ENCODE peak calls at places on chromosomes 12 and 14, in nine cellular contexts. N is AG04450, H is thoracic aorta, Y is stomach, Q is ovary, S is body of pancreas, D is left lung, R is left ventricle myocardium inferior, M is neuronal stem cell. Z is an unnamed sample. For H3K27me3 and H3K9me3, the result is how much of the 10 kb centered on the place peaks cover.

GRCh38 chr12:99450231-99450630 is 197.3 kb upstream of the GARIN6 start:
- DNase-seq in N (no peak), H (no peak), Y (no peak), Q (no peak), S (no peak), D (no peak), R (no peak), M (no peak), Z (no peak)

GRCh38 chr12:115402443-115403170 is 718.6 kb upstream of the TBX3 start:
- DNase-seq in N (no peak), H (no peak), Y (no peak), Q (no peak), S (no peak), D (no peak), R (no peak), M (no peak), Z (no peak)

GRCh38 chr12:64678248-64678647 is 68.0 kb downstream of the RASSF3 start:
- DNase-seq in N (no peak), H (no peak), Y (no peak), Q (no peak), S (no peak), D (no peak), R (no peak), M (no peak), Z (no peak)

GRCh38 chr14:78701246-78701645 is 531.1 kb downstream of the NRXN3 start:
- DNase-seq in N (no peak), H (no peak), Y (no peak), Q (no peak), S (no peak), D (no peak), R (no peak), M (no peak), Z (no peak)

GRCh38 chr14:44204061-44204815 is 302.8 kb downstream of the FSCB start:
- DNase-seq in N (no peak), H (no peak), Y (no peak), Q (no peak), S (no peak), D (no peak), R (no peak), M (no peak), Z (no peak)

GRCh38 chr12:101115326-101115725 is 94.7 kb downstream of the SLC5A8 start:
- DNase-seq in N (no peak), H (no peak), Y (no peak), Q (no peak), S (no peak), D (no peak), R (no peak), M (no peak), Z (no peak)

GRCh38 chr14:99268776-99269510 is 3.1 kb downstream of the BCL11B start:
- DNase-seq in N (no peak), H (no peak), Y (no peak), Q (no peak), S (no peak), D (no peak), R (no peak), M (no peak), Z (no peak)

GRCh38 chr12:93851245-93851665 is 174.1 kb downstream of the CRADD start:
- DNase-seq in N (no peak), H (no peak), Y (no peak), Q (no peak), S (no peak), D (no peak), R (no peak), M (no peak), Z (no peak)

GRCh38 chr12:108645686-108646596 is 12.2 kb upstream of the SELPLG start:
- DNase-seq in N (no peak), H (no peak), Y (no peak), Q (no peak), S (no peak), D (no peak), R (no peak), M (no peak), Z (no peak)

GRCh38 chr12:54701940-54702592 is 53.9 kb upstream of the DCD start:
- DNase-seq in N (no peak), H (no peak), Y (no peak), Q (no peak), S (peak), D (no peak), R (no peak), M (peak), Z (no peak)

GRCh38 chr12:78864483-78865296 is at the start of gene SYT1:
- DNase-seq in N (peak), H (no peak), Y (no peak), Q (peak), S (peak), D (peak), R (peak), M (peak), Z (peak)

GRCh38 chr12:54352022-54352531 is 12.2 kb downstream of the GPR84 start:
- DNase-seq in N (no peak), H (no peak), Y (peak), Q (peak), S (peak), D (no peak), R (peak), M (peak), Z (peak)

GRCh38 chr14:39219075-39219499 is 14.6 kb upstream of the MIA2 start:
- DNase-seq in N (no peak), H (no peak), Y (no peak), Q (no peak), S (no peak), D (no peak), R (no peak), M (no peak), Z (no peak)

GRCh38 chr14:68792022-68792829 is 641 bp downstream of the ZFP36L1 start:
- DNase-seq in N (no peak), H (no peak), Y (peak), Q (peak), S (peak), D (no peak), R (no peak), M (no peak), Z (no peak)

GRCh38 chr12:113862570-113863454 is 103.3 kb downstream of the RBM19 start:
- DNase-seq in N (peak), H (no peak), Y (no peak), Q (no peak), S (no peak), D (no peak), R (no peak), M (no peak), Z (no peak)

GRCh38 chr12:13374783-13375182 is 178.3 kb downstream of the EMP1 start:
- DNase-seq in N (no peak), H (no peak), Y (peak), Q (no peak), S (no peak), D (no peak), R (no peak), M (no peak), Z (no peak)

GRCh38 chr12:16359512-16360491 is 12.4 kb downstream of the MGST1 start:
- DNase-seq in N (no peak), H (no peak), Y (peak), Q (no peak), S (peak), D (peak), R (peak), M (peak), Z (peak)

GRCh38 chr14:50859296-50859624 is 12.6 kb upstream of the ABHD12B start:
- DNase-seq in N (no peak), H (no peak), Y (no peak), Q (no peak), S (no peak), D (no peak), R (no peak), M (no peak), Z (no peak)

GRCh38 chr14:35051796-35052195 is 5.7 kb downstream of the FAM177A1 start:
- DNase-seq in N (no peak), H (no peak), Y (no peak), Q (no peak), S (no peak), D (no peak), R (no peak), M (no peak), Z (no peak)

GRCh38 chr12:48004039-48004940 is at the start of gene COL2A1:
- DNase-seq in N (no peak), H (no peak), Y (no peak), Q (no peak), S (no peak), D (no peak), R (no peak), M (peak), Z (no peak)

GRCh38 chr14:69703047-69704046 is 63.6 kb upstream of the SRSF5 start:
- DNase-seq in N (no peak), H (no peak), Y (no peak), Q (no peak), S (no peak), D (no peak), R (no peak), M (no peak), Z (no peak)

GRCh38 chr12:59472273-59472672 is 123.6 kb upstream of the SLC16A7 start:
- DNase-seq in N (no peak), H (no peak), Y (no peak), Q (no peak), S (peak), D (no peak), R (no peak), M (no peak), Z (no peak)

GRCh38 chr12:4303750-4304149 is 17.3 kb upstream of the TIGAR start:
- DNase-seq in N (no peak), H (no peak), Y (no peak), Q (no peak), S (no peak), D (no peak), R (no peak), M (no peak), Z (no peak)
- H3K27me3 ChIP-seq in N (under half), H (under half), Y (under half), Q (under half), S (under half), D (under half), R (under half), M (under half), Z (under half)

DNA sequence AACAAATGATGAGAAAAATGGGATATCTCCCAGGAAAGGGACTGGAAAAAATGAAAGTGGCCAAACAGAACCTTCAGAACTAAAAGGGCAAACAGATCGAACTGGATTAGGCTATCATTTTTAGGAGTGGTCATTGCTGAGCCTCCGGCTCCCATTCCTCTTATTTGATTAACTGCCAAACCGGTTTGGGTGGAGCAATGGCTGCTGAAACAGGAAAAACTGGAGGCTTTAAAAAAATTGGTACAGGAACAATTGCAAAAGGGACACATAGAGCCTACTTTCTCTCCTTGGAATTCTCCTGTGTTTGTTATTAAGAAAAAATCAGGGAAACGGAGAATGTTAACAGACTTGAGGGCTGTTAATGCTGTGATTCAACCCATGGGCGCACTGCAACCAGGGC is 49.7 kb downstream of the TNFAIP2 start:
- DNase-seq in N (no peak), H (no peak), Y (no peak), Q (no peak), S (no peak), D (no peak), R (no peak), M (no peak), Z (no peak)
- H3K9me3 ChIP-seq in N (under half), H (under half), Y (half or more), Q (under half), S (under half), D (under half), R (half or more), M (under half), Z (under half)

GRCh38 chr12:63404611-63405010 is 253.6 kb upstream of the AVPR1A start:
- DNase-seq in N (no peak), H (no peak), Y (no peak), Q (no peak), S (no peak), D (no peak), R (no peak), M (no peak), Z (no peak)

GRCh38 chr12:63397807-63398206 is 246.8 kb upstream of the AVPR1A start:
- DNase-seq in N (no peak), H (no peak), Y (no peak), Q (no peak), S (no peak), D (no peak), R (no peak), M (no peak), Z (no peak)

GRCh38 chr12:63400318-63400717 is 249.3 kb upstream of the AVPR1A start:
- DNase-seq in N (no peak), H (no peak), Y (no peak), Q (no peak), S (no peak), D (peak), R (no peak), M (no peak), Z (no peak)

GRCh38 chr12:63400746-63401145 is 249.7 kb upstream of the AVPR1A start:
- DNase-seq in N (no peak), H (no peak), Y (no peak), Q (no peak), S (no peak), D (no peak), R (no peak), M (no peak), Z (no peak)

DNA sequence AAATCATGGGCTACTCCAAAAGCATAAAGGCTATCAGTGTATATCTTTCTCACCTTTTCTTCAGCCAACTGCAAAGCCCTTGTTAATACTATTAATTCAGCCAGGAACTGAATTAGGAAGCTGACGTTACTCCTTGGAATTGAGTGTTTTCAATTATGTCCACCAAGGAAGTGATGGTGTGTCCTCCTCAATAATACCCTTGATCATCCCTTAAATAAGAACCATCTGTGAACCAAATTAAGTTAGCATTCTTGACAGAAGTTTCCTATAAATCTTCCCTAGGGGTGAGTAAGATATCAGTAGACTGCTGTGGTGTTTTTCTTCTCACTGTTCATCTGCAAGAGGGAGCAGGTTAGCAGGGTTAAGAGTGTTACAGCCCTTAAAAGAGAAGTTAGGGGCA is 252.3 kb upstream of the AVPR1A start:
- DNase-seq in N (no peak), H (no peak), Y (no peak), Q (no peak), S (no peak), D (no peak), R (no peak), M (no peak), Z (no peak)
- H3K27ac ChIP-seq in N (no peak), H (no peak), Y (no peak), Q (no peak), S (no peak), D (no peak), R (no peak), M (no peak), Z (no peak)

DNA sequence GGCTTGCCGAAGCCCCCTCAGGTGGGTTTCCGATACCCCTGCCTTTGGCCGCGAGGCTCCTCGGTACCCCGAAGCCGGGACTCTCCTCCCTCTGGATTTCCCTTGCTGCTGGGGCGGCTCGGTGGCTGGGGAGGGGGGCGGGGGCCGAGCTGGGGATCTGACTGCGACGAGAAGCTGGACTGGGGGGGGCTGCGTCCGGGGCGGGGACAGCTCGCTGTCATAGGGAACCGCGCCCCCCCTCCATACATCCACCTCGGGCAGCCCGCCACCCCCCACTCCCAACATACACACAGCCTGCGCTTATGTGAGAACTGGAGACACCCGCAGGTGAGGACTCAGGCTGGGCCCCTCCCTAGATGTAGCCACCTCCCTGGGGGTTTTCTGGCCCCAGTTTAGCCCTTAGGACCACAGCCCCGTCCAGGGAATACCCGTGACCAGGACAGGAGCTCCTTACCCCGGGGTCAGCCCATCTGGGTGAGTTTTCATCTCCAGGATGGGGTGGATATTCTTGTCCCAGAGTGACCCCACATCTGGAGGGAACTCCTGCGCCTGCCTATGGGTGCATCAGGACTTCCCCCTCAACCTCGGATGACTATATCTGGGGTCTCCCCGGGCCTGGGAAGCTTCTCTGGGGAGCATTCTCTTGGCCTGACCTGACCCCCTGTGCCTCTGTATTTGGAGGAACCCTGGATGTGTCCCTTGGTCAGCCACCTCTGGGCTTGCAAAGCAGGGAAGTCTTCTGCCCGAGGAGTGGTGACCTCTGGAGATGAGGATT is 687 bp downstream of the ASIC1 start:
- DNase-seq in N (no peak), H (no peak), Y (no peak), Q (no peak), S (no peak), D (no peak), R (no peak), M (no peak), Z (peak)
- H3K27me3 ChIP-seq in N (under half), H (under half), Y (under half), Q (under half), S (under half), D (under half), R (half or more), M (under half), Z (under half)

GRCh38 chr12:75710361-75711069 is 199.1 kb upstream of the KRR1 start:
- DNase-seq in N (no peak), H (no peak), Y (no peak), Q (no peak), S (no peak), D (no peak), R (no peak), M (no peak), Z (no peak)
- H3K9me3 ChIP-seq in N (under half), H (under half), Y (under half), Q (under half), S (under half), D (under half), R (under half), M (under half), Z (under half)

Z was measured in lower lobe of right lung.